ENCODE peak calls at places on chromosomes 5 and 9, in five cellular contexts. One of them, this sample, is unnamed.
A peak's percentile ranks its signal among the peaks of the same experiment; 100 is the strongest.

GRCh38 chr5:78993165-78993564 is 8.1 kb upstream of the ARSB start:
- DNase-seq in AG04450: no peak
- DNase-seq in foreskin keratinocyte: no peak
- DNase-seq in lung: no peak
- DNase-seq in fibroblast of lung: no peak
- DNase-seq in this sample: no peak

GRCh38 chr5:149227168-149227826 is 44.4 kb upstream of the AFAP1L1 start:
- DNase-seq in foreskin keratinocyte: peak; percentile 69
- DNase-seq in AG04450: no peak
- DNase-seq in lung: no peak
- DNase-seq in fibroblast of lung: peak; percentile 89
- DNase-seq in this sample: no peak

GRCh38 chr9:82271099-82271498 is 282.5 kb downstream of the SPATA31D1 start:
- DNase-seq in fibroblast of lung: peak; percentile 95
- DNase-seq in AG04450: peak; percentile 89
- DNase-seq in foreskin keratinocyte: peak; percentile 37
- DNase-seq in lung: no peak
- DNase-seq in this sample: peak; percentile 39

GRCh38 chr5:96312383-96312782 is 120.7 kb downstream of the PCSK1 start:
- DNase-seq in fibroblast of lung: peak; percentile 58
- DNase-seq in lung: no peak
- DNase-seq in foreskin keratinocyte: no peak
- DNase-seq in AG04450: no peak
- DNase-seq in this sample: no peak

GRCh38 chr9:2781336-2781735 is 62.6 kb downstream of the PUM3 start:
- DNase-seq in lung: no peak
- DNase-seq in fibroblast of lung: peak; percentile 14
- DNase-seq in AG04450: no peak
- DNase-seq in foreskin keratinocyte: no peak
- DNase-seq in this sample: no peak

GRCh38 chr9:88458716-88459115 is 70.5 kb downstream of the SPIN1 start:
- DNase-seq in AG04450: no peak
- DNase-seq in foreskin keratinocyte: no peak
- DNase-seq in lung: no peak
- DNase-seq in fibroblast of lung: peak; percentile 95
- DNase-seq in this sample: no peak

GRCh38 chr5:33049845-33050244 is 338.7 kb downstream of the NPR3 start:
- DNase-seq in foreskin keratinocyte: peak; percentile 73
- DNase-seq in lung: no peak
- DNase-seq in fibroblast of lung: peak; percentile 97
- DNase-seq in AG04450: no peak
- DNase-seq in this sample: peak; percentile 80

GRCh38 chr5:143233020-143233419 is 170.5 kb downstream of the NR3C1 start:
- DNase-seq in lung: no peak
- DNase-seq in foreskin keratinocyte: no peak
- DNase-seq in AG04450: no peak
- DNase-seq in fibroblast of lung: peak; percentile 54
- DNase-seq in this sample: no peak

GRCh38 chr5:173243808-173244305 is 8.9 kb upstream of the NKX2-5 start:
- DNase-seq in AG04450: no peak
- DNase-seq in fibroblast of lung: no peak
- DNase-seq in foreskin keratinocyte: no peak
- DNase-seq in lung: no peak
- DNase-seq in this sample: no peak

GRCh38 chr5:35087971-35088370 is 40.2 kb upstream of the AGXT2 start:
- DNase-seq in AG04450: no peak
- DNase-seq in fibroblast of lung: peak; percentile 62
- DNase-seq in foreskin keratinocyte: peak; percentile 5
- DNase-seq in lung: no peak
- DNase-seq in this sample: no peak

GRCh38 chr9:655875-656274 is 185.6 kb upstream of the DMRT1 start:
- DNase-seq in fibroblast of lung: peak; percentile 24
- DNase-seq in AG04450: no peak
- DNase-seq in foreskin keratinocyte: no peak
- DNase-seq in lung: peak; percentile 55
- DNase-seq in this sample: no peak

GRCh38 chr5:65128226-65128625 is 353.5 kb downstream of the ADAMTS6 start:
- DNase-seq in fibroblast of lung: peak; percentile 58
- DNase-seq in foreskin keratinocyte: no peak
- DNase-seq in lung: no peak
- DNase-seq in AG04450: no peak
- DNase-seq in this sample: no peak

GRCh38 chr9:88942411-88942810 is 48.9 kb upstream of the S1PR3 start:
- DNase-seq in lung: no peak
- DNase-seq in fibroblast of lung: no peak
- DNase-seq in AG04450: no peak
- DNase-seq in foreskin keratinocyte: no peak
- DNase-seq in this sample: no peak

GRCh38 chr5:127316013-127316412 is 25.4 kb downstream of the MEGF10 start:
- DNase-seq in AG04450: no peak
- DNase-seq in foreskin keratinocyte: no peak
- DNase-seq in fibroblast of lung: no peak
- DNase-seq in lung: no peak
- DNase-seq in this sample: no peak

GRCh38 chr5:149962040-149962439 is 1.5 kb downstream of the SLC26A2 start:
- DNase-seq in fibroblast of lung: peak; percentile 52
- DNase-seq in foreskin keratinocyte: no peak
- DNase-seq in lung: no peak
- DNase-seq in AG04450: no peak
- DNase-seq in this sample: no peak

GRCh38 chr5:179271821-179272325 is 73.4 kb downstream of the ADAMTS2 start:
- DNase-seq in lung: no peak
- DNase-seq in fibroblast of lung: no peak
- DNase-seq in AG04450: no peak
- DNase-seq in foreskin keratinocyte: no peak
- DNase-seq in this sample: no peak

GRCh38 chr5:34030058-34030457 is 13.0 kb downstream of the C1QTNF3 start:
- DNase-seq in foreskin keratinocyte: no peak
- DNase-seq in AG04450: no peak
- DNase-seq in fibroblast of lung: no peak
- DNase-seq in lung: no peak
- DNase-seq in this sample: no peak

GRCh38 chr5:92267830-92268229 is 884.7 kb upstream of the ARRDC3 start:
- DNase-seq in AG04450: no peak
- DNase-seq in lung: no peak
- DNase-seq in fibroblast of lung: no peak
- DNase-seq in foreskin keratinocyte: no peak
- DNase-seq in this sample: no peak

GRCh38 chr5:116572375-116573278 is 2.0 kb downstream of the SEMA6A start:
- DNase-seq in lung: no peak
- DNase-seq in AG04450: no peak
- DNase-seq in fibroblast of lung: peak; percentile 6
- DNase-seq in foreskin keratinocyte: no peak
- DNase-seq in this sample: no peak

GRCh38 chr9:20835364-20836286 is 151.6 kb downstream of the FOCAD start:
- DNase-seq in fibroblast of lung: peak; percentile 61
- DNase-seq in AG04450: no peak
- DNase-seq in foreskin keratinocyte: peak; percentile 12
- DNase-seq in lung: no peak
- DNase-seq in this sample: no peak

GRCh38 chr9:37914701-37915358 is 10.9 kb upstream of the SLC25A51 start:
- DNase-seq in lung: no peak
- DNase-seq in AG04450: no peak
- DNase-seq in fibroblast of lung: no peak
- DNase-seq in foreskin keratinocyte: no peak
- DNase-seq in this sample: no peak

GRCh38 chr5:168409601-168410458 is 76.4 kb upstream of the RARS1 start:
- DNase-seq in AG04450: peak; percentile 46
- DNase-seq in fibroblast of lung: peak; percentile 91
- DNase-seq in foreskin keratinocyte: peak; percentile 34
- DNase-seq in lung: no peak
- DNase-seq in this sample: no peak

GRCh38 chr5:150396247-150396646 is 16.5 kb downstream of the CD74 start:
- DNase-seq in AG04450: no peak
- DNase-seq in lung: no peak
- DNase-seq in fibroblast of lung: no peak
- DNase-seq in foreskin keratinocyte: no peak
- DNase-seq in this sample: no peak

GRCh38 chr9:136658849-136659535 is 3.7 kb upstream of the EGFL7 start:
- DNase-seq in AG04450: no peak
- DNase-seq in foreskin keratinocyte: no peak
- DNase-seq in lung: no peak
- DNase-seq in fibroblast of lung: no peak
- DNase-seq in this sample: no peak

GRCh38 chr9:135990468-135991429 is 29.6 kb upstream of the UBAC1 start:
- DNase-seq in lung: peak; percentile 57
- DNase-seq in foreskin keratinocyte: no peak
- DNase-seq in fibroblast of lung: peak; percentile 55
- DNase-seq in AG04450: peak; percentile 53
- DNase-seq in this sample: no peak

GRCh38 chr9:35920004-35920658 is 10.8 kb downstream of the SPAAR start:
- DNase-seq in AG04450: no peak
- DNase-seq in fibroblast of lung: peak; percentile 41
- DNase-seq in lung: no peak
- DNase-seq in foreskin keratinocyte: no peak
- DNase-seq in this sample: no peak

GRCh38 chr9:121369595-121370265 is at the start of gene STOM:
- DNase-seq in fibroblast of lung: peak; percentile 74
- DNase-seq in AG04450: peak; percentile 63
- DNase-seq in lung: peak; percentile 86
- DNase-seq in foreskin keratinocyte: peak; percentile 60
- DNase-seq in this sample: no peak

GRCh38 chr5:60698316-60698715 is 1.6 kb downstream of the DEPDC1B start:
- DNase-seq in lung: no peak
- DNase-seq in fibroblast of lung: no peak
- DNase-seq in foreskin keratinocyte: no peak
- DNase-seq in AG04450: no peak
- DNase-seq in this sample: no peak

GRCh38 chr9:115972362-115972761 is 181.2 kb upstream of the PAPPA start:
- DNase-seq in lung: no peak
- DNase-seq in AG04450: no peak
- DNase-seq in fibroblast of lung: no peak
- DNase-seq in foreskin keratinocyte: no peak
- DNase-seq in this sample: no peak

GRCh38 chr5:32526815-32527214 is 58.5 kb upstream of the SUB1 start:
- DNase-seq in foreskin keratinocyte: no peak
- DNase-seq in lung: no peak
- DNase-seq in fibroblast of lung: no peak
- DNase-seq in AG04450: no peak
- DNase-seq in this sample: no peak

GRCh38 chr5:122715095-122715494 is 59.8 kb upstream of the SNX2 start:
- DNase-seq in AG04450: no peak
- DNase-seq in lung: no peak
- DNase-seq in fibroblast of lung: peak; percentile 15
- DNase-seq in foreskin keratinocyte: no peak
- DNase-seq in this sample: no peak

GRCh38 chr5:37495210-37495609 is 116.1 kb downstream of the WDR70 start:
- DNase-seq in fibroblast of lung: peak; percentile 69
- DNase-seq in lung: no peak
- DNase-seq in AG04450: no peak
- DNase-seq in foreskin keratinocyte: no peak
- DNase-seq in this sample: no peak

GRCh38 chr5:149656576-149657182 is 73.4 kb upstream of the PPARGC1B start:
- DNase-seq in foreskin keratinocyte: no peak
- DNase-seq in fibroblast of lung: no peak
- DNase-seq in AG04450: no peak
- DNase-seq in lung: no peak
- DNase-seq in this sample: no peak

GRCh38 chr5:105032917-105033316 is 1470.3 kb upstream of the NUDT12 start:
- DNase-seq in lung: no peak
- DNase-seq in fibroblast of lung: no peak
- DNase-seq in foreskin keratinocyte: no peak
- DNase-seq in AG04450: no peak
- DNase-seq in this sample: no peak

GRCh38 chr9:98071737-98072136 is 15.2 kb downstream of the NANS start:
- DNase-seq in fibroblast of lung: no peak
- DNase-seq in foreskin keratinocyte: no peak
- DNase-seq in AG04450: no peak
- DNase-seq in lung: no peak
- DNase-seq in this sample: no peak
- H3K27ac ChIP-seq in fibroblast of lung: no peak overlapping the region
- H3K27ac ChIP-seq in foreskin keratinocyte: no peak overlapping the region
- H3K27ac ChIP-seq in AG04450: no peak overlapping the region
- H3K27ac ChIP-seq in lung: no peak overlapping the region
- H3K27ac ChIP-seq in this sample: peak overlapping the region; percentile 40

DNA sequence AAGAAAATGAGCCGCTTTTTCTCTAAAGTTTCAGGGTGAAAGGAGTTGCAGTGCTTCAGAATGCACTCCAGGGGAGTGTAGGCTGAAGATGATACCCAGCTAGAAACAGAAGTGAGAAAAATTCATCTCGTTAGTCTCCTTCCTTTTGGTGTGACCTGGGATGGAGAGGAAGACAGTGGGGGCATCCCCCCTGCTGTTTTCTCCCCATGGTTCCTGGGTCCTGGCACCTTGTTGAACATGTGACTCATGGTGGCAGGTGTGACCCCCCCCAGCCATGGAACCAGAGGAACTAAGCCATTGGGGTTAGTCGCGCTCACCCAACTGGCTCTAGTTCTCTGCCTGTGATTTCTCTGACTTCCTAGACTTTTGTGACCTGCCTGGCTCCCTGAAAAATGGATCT is 424.6 kb downstream of the CSNK1G3 start:
- DNase-seq in lung: no peak
- DNase-seq in fibroblast of lung: no peak
- DNase-seq in foreskin keratinocyte: no peak
- DNase-seq in AG04450: no peak
- DNase-seq in this sample: no peak
- H3K27ac ChIP-seq in lung: no peak overlapping the region
- H3K27ac ChIP-seq in fibroblast of lung: no peak overlapping the region
- H3K27ac ChIP-seq in foreskin keratinocyte: no peak overlapping the region
- H3K27ac ChIP-seq in AG04450: no peak overlapping the region
- H3K27ac ChIP-seq in this sample: no peak overlapping the region

GRCh38 chr5:156802501-156802900 is 47.6 kb upstream of the PPP1R2B start:
- DNase-seq in lung: no peak
- DNase-seq in foreskin keratinocyte: no peak
- DNase-seq in AG04450: no peak
- DNase-seq in fibroblast of lung: no peak
- DNase-seq in this sample: no peak
- H3K27ac ChIP-seq in lung: no peak overlapping the region
- H3K27ac ChIP-seq in foreskin keratinocyte: no peak overlapping the region
- H3K27ac ChIP-seq in AG04450: no peak overlapping the region
- H3K27ac ChIP-seq in fibroblast of lung: no peak overlapping the region
- H3K27ac ChIP-seq in this sample: no peak overlapping the region

DNA sequence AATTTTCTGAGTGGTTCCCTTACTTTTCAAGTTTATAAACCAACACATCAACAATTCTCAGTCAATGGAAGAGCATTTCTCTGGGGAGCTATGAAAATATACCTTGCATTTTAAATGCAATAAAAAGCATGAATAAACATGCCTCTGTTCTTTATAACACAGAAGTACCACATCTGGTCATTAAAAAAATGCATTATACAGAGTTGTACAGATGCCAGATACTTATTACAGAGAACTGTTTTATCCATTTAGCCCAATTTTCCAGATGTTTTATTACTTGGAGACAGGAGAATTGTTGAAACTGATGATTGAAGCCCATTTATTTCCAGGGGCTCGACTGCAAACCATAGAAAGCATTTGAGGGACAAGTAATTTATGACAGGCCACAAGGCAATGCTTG is 19.2 kb upstream of the HEXB start:
- DNase-seq in AG04450: no peak
- DNase-seq in foreskin keratinocyte: no peak
- DNase-seq in lung: no peak
- DNase-seq in fibroblast of lung: no peak
- DNase-seq in this sample: no peak
- H3K27ac ChIP-seq in AG04450: no peak overlapping the region
- H3K27ac ChIP-seq in foreskin keratinocyte: no peak overlapping the region
- H3K27ac ChIP-seq in lung: no peak overlapping the region
- H3K27ac ChIP-seq in fibroblast of lung: no peak overlapping the region
- H3K27ac ChIP-seq in this sample: no peak overlapping the region